ENCODE peak calls at places on chromosomes 2 and 18, in six cellular contexts. M, N, V, Z, C and W are unnamed samples.

GRCh38 chr2:152407204-152407721 is 72.3 kb downstream of the FMNL2 start:
- DNase-seq in V (peak; percentile 35), N (no peak), Z (peak; percentile 54), M (no peak), C (no peak), W (peak; percentile 71)

GRCh38 chr18:9441061-9441460 is 34.3 kb upstream of the RALBP1 start:
- DNase-seq in M (no peak), N (no peak), C (no peak), V (no peak), Z (no peak), W (no peak)

GRCh38 chr2:182642328-182642727 is 73.7 kb upstream of the DNAJC10 start:
- DNase-seq in M (no peak), V (peak; percentile 61), Z (peak; percentile 59), N (no peak), C (no peak), W (peak; percentile 60)

GRCh38 chr2:24304098-24304497 is 56.2 kb downstream of the ITSN2 start:
- DNase-seq in Z (peak; percentile 97), N (peak; percentile 41), C (peak; percentile 71), V (peak; percentile 98), M (no peak), W (peak; percentile 26)

GRCh38 chr2:202588647-202589581 is 45.9 kb upstream of the FAM117B start:
- DNase-seq in V (peak; percentile 72), N (no peak), Z (peak; percentile 62), M (peak; percentile 50), C (peak; percentile 24), W (peak; percentile 67)

GRCh38 chr2:230155359-230155758 is 64.4 kb downstream of the SP110 start:
- DNase-seq in C (no peak), N (no peak), V (no peak), M (no peak), Z (no peak), W (no peak)

GRCh38 chr2:172281648-172282576 is 145.5 kb upstream of the ITGA6 start:
- DNase-seq in C (no peak), Z (peak; percentile 92), M (no peak), V (peak; percentile 79), N (peak; percentile 64), W (no peak)

GRCh38 chr2:42176992-42177738 is 8.0 kb downstream of the EML4 start:
- DNase-seq in M (no peak), C (no peak), V (no peak), N (no peak), Z (no peak), W (no peak)

GRCh38 chr18:55585050-55585449 is 2.9 kb downstream of the TCF4 start:
- DNase-seq in V (peak; percentile 54), Z (no peak), M (no peak), N (no peak), C (no peak), W (no peak)

GRCh38 chr2:186256540-186256939 is 229.5 kb upstream of the ZC3H15 start:
- DNase-seq in Z (peak; percentile 44), V (peak; percentile 66), C (no peak), N (peak; percentile 13), M (no peak), W (peak; percentile 21)

GRCh38 chr18:6851480-6851879 is 122.0 kb downstream of the ARHGAP28 start:
- DNase-seq in Z (no peak), C (no peak), N (no peak), V (no peak), M (no peak), W (no peak)

GRCh38 chr18:10379511-10379910 is 74.9 kb upstream of the APCDD1 start:
- DNase-seq in C (no peak), Z (peak; percentile 43), V (no peak), M (no peak), N (no peak), W (no peak)

GRCh38 chr2:101617786-101618185 is 79.7 kb upstream of the MAP4K4 start:
- DNase-seq in M (no peak), C (no peak), Z (peak; percentile 4), V (no peak), N (no peak), W (no peak)

GRCh38 chr2:199807966-199808365 is 43.0 kb downstream of the FTCDNL1 start:
- DNase-seq in N (no peak), Z (no peak), V (no peak), M (no peak), C (no peak), W (no peak)

GRCh38 chr18:22032392-22032961 is 136.9 kb upstream of the GATA6 start:
- DNase-seq in M (no peak), Z (peak; percentile 92), V (peak; percentile 40), C (no peak), N (peak; percentile 97), W (peak; percentile 94)

GRCh38 chr2:43877782-43878464 is 39.2 kb downstream of the ABCG8 start:
- DNase-seq in C (no peak), M (peak; percentile 37), Z (peak; percentile 56), N (no peak), V (peak; percentile 65), W (peak; percentile 66)

GRCh38 chr2:197846789-197847188 is 42.4 kb downstream of the PLCL1 start:
- DNase-seq in C (no peak), Z (peak; percentile 73), N (no peak), V (peak; percentile 51), M (no peak), W (no peak)

GRCh38 chr2:218218409-218219185 is 1.6 kb downstream of the ARPC2 start:
- DNase-seq in V (no peak), Z (no peak), N (peak; percentile 87), C (no peak), M (no peak), W (peak; percentile 71)

GRCh38 chr2:32697156-32697555 is 69.3 kb downstream of the TTC27 start:
- DNase-seq in Z (peak; percentile 91), C (no peak), V (peak; percentile 89), N (no peak), M (no peak), W (peak; percentile 12)

GRCh38 chr2:101400048-101400447 is 12.7 kb upstream of the CREG2 start:
- DNase-seq in C (no peak), V (no peak), M (no peak), N (no peak), Z (peak; percentile 28), W (no peak)

GRCh38 chr18:61001138-61001537 is 332.1 kb upstream of the CDH20 start:
- DNase-seq in N (peak; percentile 40), V (peak; percentile 37), Z (no peak), M (no peak), C (no peak), W (no peak)

GRCh38 chr2:159366538-159366937 is 80.0 kb upstream of the WDSUB1 start:
- DNase-seq in V (no peak), M (no peak), Z (peak; percentile 68), N (no peak), C (no peak), W (no peak)

GRCh38 chr2:183057333-183057985 is 19.2 kb upstream of the NCKAP1 start:
- DNase-seq in C (no peak), V (no peak), N (no peak), M (no peak), Z (no peak), W (no peak)

DNA sequence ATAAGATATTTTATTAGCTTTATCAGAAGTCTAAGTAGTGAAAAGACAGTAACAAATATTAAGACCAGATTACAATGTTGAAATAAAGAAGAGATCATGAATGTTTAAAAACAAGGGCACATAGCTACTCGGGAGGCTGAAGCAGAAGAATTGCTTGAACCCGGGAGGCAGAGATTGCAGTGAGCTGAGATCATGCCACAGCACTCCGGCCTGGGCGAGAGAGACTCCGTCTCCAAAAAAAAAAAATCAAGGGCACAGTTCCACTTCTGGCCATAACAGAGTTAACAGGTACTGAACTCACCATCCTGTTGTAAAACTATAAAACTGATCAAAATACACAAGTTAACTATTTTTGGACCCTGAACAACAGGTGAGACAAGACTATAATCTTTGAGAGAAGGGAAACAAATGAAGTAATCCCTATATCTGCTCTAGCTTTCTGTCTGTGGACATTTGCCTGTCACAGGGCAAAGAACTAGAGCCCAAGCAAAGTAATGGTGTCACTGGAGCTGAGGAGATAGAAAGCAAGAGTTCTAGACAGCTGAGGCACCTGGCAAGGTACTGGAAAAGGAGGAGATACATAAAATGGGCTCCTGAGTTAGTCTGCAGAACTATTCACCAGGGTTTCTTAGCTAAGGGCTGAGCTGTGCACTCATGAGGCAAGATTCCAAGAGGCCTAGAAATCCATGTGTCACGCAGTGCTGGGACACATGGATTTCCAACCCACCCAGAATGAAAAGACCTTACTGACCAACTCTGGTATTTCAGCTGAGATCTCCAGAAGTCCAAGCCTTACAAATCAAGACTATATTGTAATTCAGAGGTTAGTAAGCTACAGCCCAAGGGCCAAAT is 15.2 kb downstream of the MMADHC start:
- DNase-seq in Z (no peak), C (no peak), M (no peak), V (no peak), N (no peak), W (no peak)
- H3K27ac ChIP-seq in Z (no peak overlapping the region), C (no peak overlapping the region), M (no peak overlapping the region), V (peak overlapping the region; percentile 18), N (no peak overlapping the region), W (no peak overlapping the region)

DNA sequence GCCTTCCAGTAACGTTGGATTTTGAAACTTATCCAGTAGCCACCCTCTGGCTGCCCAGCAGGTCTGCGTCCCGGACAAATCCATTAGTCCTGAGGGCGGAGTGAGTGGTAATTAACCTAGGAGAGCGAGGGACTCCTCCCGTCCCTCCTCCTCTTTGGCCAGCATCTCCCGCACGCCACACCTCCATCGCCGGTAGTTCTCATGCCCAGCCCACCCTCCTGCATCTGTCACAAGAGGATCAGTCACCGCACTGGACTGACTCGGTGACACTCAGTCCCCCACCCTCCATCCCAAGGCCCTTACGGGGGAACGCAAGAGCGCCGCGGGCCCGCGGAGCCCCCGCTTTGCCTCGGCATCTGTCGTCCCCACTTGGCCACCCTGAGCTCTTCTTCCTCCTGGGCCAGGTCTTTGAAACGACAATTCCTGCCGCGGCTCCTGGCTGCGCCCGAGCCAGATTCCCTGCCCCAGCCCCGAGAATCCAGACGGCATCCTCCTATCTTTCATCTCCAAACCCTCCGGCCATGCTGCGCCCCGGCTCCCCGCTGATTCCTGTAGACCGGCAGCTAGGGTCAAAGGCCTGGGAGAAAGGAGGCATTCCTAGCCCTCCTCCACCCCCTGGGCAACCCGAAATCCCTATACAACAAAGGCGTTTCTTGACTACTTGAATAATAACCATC is 77.5 kb downstream of the EIF2AK3 start:
- DNase-seq in C (no peak), M (no peak), V (no peak), Z (no peak), N (no peak), W (no peak)
- TF ChIP-seq CTCF in C (no peak), M (no peak), V (no peak), Z (no peak), N (no peak), W (no peak)

GRCh38 chr2:40242315-40242714 is 209.6 kb downstream of the SLC8A1 start:
- DNase-seq in V (no peak), M (no peak), Z (no peak), N (no peak), C (no peak), W (no peak)
- H3K27ac ChIP-seq in V (no peak overlapping the region), M (no peak overlapping the region), Z (no peak overlapping the region), N (no peak overlapping the region), C (no peak overlapping the region), W (no peak overlapping the region)

GRCh38 chr18:63844254-63844653 is 43.3 kb upstream of the SERPINB2 start:
- DNase-seq in N (peak; percentile 14), C (no peak), Z (peak; percentile 67), V (peak; percentile 69), M (no peak), W (peak; percentile 26)

GRCh38 chr18:63843008-63843407 is 44.5 kb upstream of the SERPINB2 start:
- DNase-seq in N (no peak), C (no peak), Z (no peak), V (no peak), M (no peak), W (no peak)

GRCh38 chr18:63850636-63851035 is 36.9 kb upstream of the SERPINB2 start:
- DNase-seq in Z (no peak), M (no peak), C (no peak), V (no peak), N (peak; percentile 76), W (no peak)

GRCh38 chr18:63850010-63850409 is 37.5 kb upstream of the SERPINB2 start:
- DNase-seq in M (no peak), V (peak; percentile 43), N (peak; percentile 42), C (no peak), Z (peak; percentile 31), W (peak; percentile 38)

GRCh38 chr18:63848159-63848558 is 39.3 kb upstream of the SERPINB2 start:
- DNase-seq in N (peak; percentile 34), V (peak; percentile 70), M (no peak), C (no peak), Z (peak; percentile 75), W (peak; percentile 36)
- TF ChIP-seq CTCF in N (peak; percentile 87), V (peak; percentile 63), M (no peak), C (peak; percentile 39), Z (peak; percentile 77), W (peak; percentile 78)